ENCODE peak calls at places on chromosomes 11 and 22, in nine cellular contexts. Z is neural progenitor cell; O is colonic mucosa; P is astrocyte; B is Calu3; K is B cell; U is GM20000; I is heart left ventricle; L is CD8-positive, alpha-beta T cell. C is an unnamed sample.

GRCh38 chr11:14894657-14895598 is 2.9 kb upstream of the CYP2R1 start:
- DNase-seq in Z (no peak), O (no peak), P (no peak), B (no peak), K (no peak), U (no peak), I (peak), L (no peak), C (no peak)

GRCh38 chr11:61149624-61150615 is 11.3 kb downstream of the VPS37C start:
- DNase-seq in Z (peak), O (no peak), P (no peak), B (peak), K (no peak), U (no peak), I (no peak), L (no peak), C (no peak)

GRCh38 chr11:85316967-85317366 is 310.2 kb downstream of the DLG2 start:
- DNase-seq in Z (no peak), O (no peak), P (no peak), B (no peak), K (peak), U (peak), I (no peak), L (no peak), C (no peak)

GRCh38 chr11:118170892-118171273 is 5.6 kb downstream of the SCN2B start:
- DNase-seq in Z (no peak), O (no peak), P (no peak), B (no peak), K (no peak), U (no peak), I (no peak), L (no peak), C (peak)

GRCh38 chr22:35070451-35071093 is 4.6 kb downstream of the ISX start:
- DNase-seq in Z (no peak), O (peak), P (no peak), B (no peak), K (no peak), U (no peak), I (no peak), L (no peak), C (no peak)

GRCh38 chr11:118180300-118180703 is 3.9 kb upstream of the SCN2B start:
- DNase-seq in Z (peak), O (no peak), P (peak), B (no peak), K (no peak), U (no peak), I (peak), L (no peak), C (no peak)

GRCh38 chr11:60724420-60724819 is at the start of gene MS4A18:
- DNase-seq in Z (no peak), O (no peak), P (no peak), B (no peak), K (no peak), U (no peak), I (no peak), L (no peak), C (no peak)

GRCh38 chr11:35165416-35166368 is 26.7 kb downstream of the CD44 start:
- DNase-seq in Z (peak), O (peak), P (peak), B (peak), K (peak), U (peak), I (no peak), L (peak), C (no peak)

GRCh38 chr11:76248210-76248609 is 41.9 kb upstream of the WNT11 start:
- DNase-seq in Z (peak), O (peak), P (no peak), B (no peak), K (no peak), U (no peak), I (peak), L (no peak), C (peak)

GRCh38 chr11:10920205-10920604 is 62.4 kb upstream of the ZBED5 start:
- DNase-seq in Z (no peak), O (no peak), P (peak), B (no peak), K (no peak), U (no peak), I (no peak), L (no peak), C (no peak)

GRCh38 chr22:39634530-39635399 is 64.2 kb downstream of the CACNA1I start:
- DNase-seq in Z (no peak), O (peak), P (peak), B (peak), K (no peak), U (no peak), I (no peak), L (no peak), C (no peak)

GRCh38 chr22:25402501-25403283 is 161.8 kb upstream of the GRK3 start:
- DNase-seq in Z (no peak), O (peak), P (peak), B (no peak), K (no peak), U (no peak), I (no peak), L (no peak), C (no peak)

GRCh38 chr11:26741036-26741435 is 19.2 kb upstream of the SLC5A12 start:
- DNase-seq in Z (peak), O (no peak), P (peak), B (no peak), K (no peak), U (no peak), I (no peak), L (no peak), C (no peak)

GRCh38 chr11:76635991-76636520 is 34.5 kb downstream of the LRRC32 start:
- DNase-seq in Z (no peak), O (no peak), P (no peak), B (no peak), K (no peak), U (no peak), I (no peak), L (no peak), C (no peak)

GRCh38 chr11:43222215-43222614 is 89.6 kb upstream of the API5 start:
- DNase-seq in Z (no peak), O (no peak), P (no peak), B (no peak), K (no peak), U (no peak), I (no peak), L (no peak), C (no peak)

GRCh38 chr11:93024376-93024775 is 54.9 kb downstream of the MTNR1B start:
- DNase-seq in Z (no peak), O (no peak), P (no peak), B (no peak), K (no peak), U (no peak), I (no peak), L (no peak), C (no peak)

GRCh38 chr11:92440701-92441338 is 216.2 kb downstream of the FAT3 start:
- DNase-seq in Z (peak), O (no peak), P (no peak), B (no peak), K (no peak), U (no peak), I (no peak), L (no peak), C (no peak)

GRCh38 chr11:104541706-104542105 is 356.6 kb downstream of the CASP12 start:
- DNase-seq in Z (no peak), O (no peak), P (no peak), B (no peak), K (no peak), U (no peak), I (no peak), L (no peak), C (no peak)

GRCh38 chr11:97732011-97732632 is 1288.6 kb upstream of the CNTN5 start:
- DNase-seq in Z (no peak), O (no peak), P (no peak), B (no peak), K (no peak), U (no peak), I (no peak), L (no peak), C (no peak)

GRCh38 chr22:28207281-28208030 is 288.4 kb upstream of the PITPNB start:
- DNase-seq in Z (no peak), O (no peak), P (peak), B (no peak), K (no peak), U (no peak), I (no peak), L (no peak), C (no peak)

GRCh38 chr11:120112174-120112796 is 25.6 kb downstream of the TRIM29 start:
- DNase-seq in Z (no peak), O (no peak), P (no peak), B (no peak), K (no peak), U (no peak), I (no peak), L (no peak), C (no peak)

GRCh38 chr22:27687984-27688545 is 113.5 kb downstream of the MN1 start:
- DNase-seq in Z (no peak), O (no peak), P (no peak), B (peak), K (no peak), U (no peak), I (no peak), L (no peak), C (no peak)

GRCh38 chr22:29096736-29097669 is 24.2 kb downstream of the KREMEN1 start:
- DNase-seq in Z (peak), O (peak), P (no peak), B (no peak), K (no peak), U (no peak), I (no peak), L (no peak), C (no peak)

GRCh38 chr11:43830928-43831440 is 49.6 kb upstream of the ALKBH3 start:
- DNase-seq in Z (no peak), O (no peak), P (peak), B (peak), K (no peak), U (no peak), I (no peak), L (no peak), C (no peak)

GRCh38 chr11:46537121-46537520 is 56.7 kb downstream of the AMBRA1 start:
- DNase-seq in Z (peak), O (no peak), P (no peak), B (no peak), K (no peak), U (no peak), I (no peak), L (no peak), C (no peak)

GRCh38 chr22:48782817-48783511 is 1044.7 kb downstream of the BRD1 start:
- DNase-seq in Z (peak), O (no peak), P (no peak), B (no peak), K (no peak), U (no peak), I (no peak), L (no peak), C (no peak)

GRCh38 chr11:134560066-134560465 is 148.0 kb upstream of the B3GAT1 start:
- DNase-seq in Z (no peak), O (no peak), P (no peak), B (no peak), K (no peak), U (no peak), I (no peak), L (no peak), C (peak)

GRCh38 chr11:76626921-76627391 is 43.6 kb downstream of the LRRC32 start:
- DNase-seq in Z (no peak), O (no peak), P (peak), B (no peak), K (peak), U (peak), I (no peak), L (no peak), C (peak)

GRCh38 chr11:2685566-2686359 is 14.0 kb downstream of the KCNQ1OT1 start:
- DNase-seq in Z (no peak), O (no peak), P (no peak), B (no peak), K (no peak), U (no peak), I (no peak), L (no peak), C (peak)

GRCh38 chr11:133706925-133707794 is 138.2 kb downstream of the SPATA19 start:
- DNase-seq in Z (no peak), O (no peak), P (no peak), B (no peak), K (no peak), U (no peak), I (no peak), L (no peak), C (no peak)

GRCh38 chr22:35617137-35617755 is at the start of gene MB:
- DNase-seq in Z (no peak), O (no peak), P (no peak), B (no peak), K (no peak), U (no peak), I (peak), L (no peak), C (no peak)

GRCh38 chr11:36394056-36394455 is 98.0 kb downstream of the PRR5L start:
- DNase-seq in Z (no peak), O (no peak), P (no peak), B (no peak), K (no peak), U (no peak), I (no peak), L (no peak), C (no peak)

GRCh38 chr22:43014062-43014875 is 680 bp downstream of the PACSIN2 start:
- DNase-seq in Z (peak), O (peak), P (no peak), B (peak), K (peak), U (peak), I (peak), L (peak), C (no peak)

GRCh38 chr11:19432370-19433163 is 191.8 kb upstream of the E2F8 start:
- DNase-seq in Z (no peak), O (no peak), P (peak), B (no peak), K (peak), U (peak), I (no peak), L (no peak), C (no peak)

GRCh38 chr11:125092669-125093068 is 18.8 kb downstream of the TMEM218 start:
- DNase-seq in Z (no peak), O (no peak), P (no peak), B (no peak), K (no peak), U (no peak), I (no peak), L (no peak), C (no peak)

GRCh38 chr11:125091877-125092664 is 19.4 kb downstream of the TMEM218 start:
- DNase-seq in Z (peak), O (no peak), P (no peak), B (no peak), K (no peak), U (no peak), I (no peak), L (no peak), C (peak)

GRCh38 chr11:125091247-125091876 is 20.1 kb downstream of the TMEM218 start:
- DNase-seq in Z (peak), O (peak), P (peak), B (no peak), K (peak), U (peak), I (no peak), L (no peak), C (peak)

GRCh38 chr11:125094731-125095130 is 16.7 kb downstream of the TMEM218 start:
- DNase-seq in Z (no peak), O (no peak), P (no peak), B (no peak), K (no peak), U (no peak), I (no peak), L (no peak), C (no peak)

GRCh38 chr11:125093502-125093901 is 17.9 kb downstream of the TMEM218 start:
- DNase-seq in Z (no peak), O (no peak), P (no peak), B (no peak), K (no peak), U (no peak), I (no peak), L (no peak), C (no peak)
- TF ChIP-seq CTCF in Z (no peak), O (no peak), P (no peak), B (no peak), K (no peak), U (no peak), I (no peak), L (no peak), C (no peak)

GRCh38 chr22:44666207-44666585 is 35.8 kb upstream of the PRR5 start:
- DNase-seq in Z (no peak), O (no peak), P (no peak), B (no peak), K (no peak), U (no peak), I (no peak), L (no peak), C (no peak)

GRCh38 chr22:44667276-44667675 is 34.7 kb upstream of the PRR5 start:
- DNase-seq in Z (no peak), O (no peak), P (no peak), B (no peak), K (no peak), U (no peak), I (no peak), L (no peak), C (no peak)

GRCh38 chr22:44663256-44663999 is 38.6 kb upstream of the PRR5 start:
- DNase-seq in Z (no peak), O (no peak), P (no peak), B (no peak), K (no peak), U (no peak), I (no peak), L (no peak), C (no peak)

GRCh38 chr22:44664149-44664548 is 37.9 kb upstream of the PRR5 start:
- DNase-seq in Z (no peak), O (peak), P (peak), B (no peak), K (peak), U (peak), I (peak), L (peak), C (no peak)

GRCh38 chr22:44665115-44665514 is 36.9 kb upstream of the PRR5 start:
- DNase-seq in Z (peak), O (no peak), P (no peak), B (no peak), K (no peak), U (no peak), I (no peak), L (no peak), C (no peak)
- TF ChIP-seq CTCF in Z (no peak), O (no peak), P (no peak), B (no peak), K (no peak), U (no peak), I (no peak), L (no peak), C (no peak)

DNA sequence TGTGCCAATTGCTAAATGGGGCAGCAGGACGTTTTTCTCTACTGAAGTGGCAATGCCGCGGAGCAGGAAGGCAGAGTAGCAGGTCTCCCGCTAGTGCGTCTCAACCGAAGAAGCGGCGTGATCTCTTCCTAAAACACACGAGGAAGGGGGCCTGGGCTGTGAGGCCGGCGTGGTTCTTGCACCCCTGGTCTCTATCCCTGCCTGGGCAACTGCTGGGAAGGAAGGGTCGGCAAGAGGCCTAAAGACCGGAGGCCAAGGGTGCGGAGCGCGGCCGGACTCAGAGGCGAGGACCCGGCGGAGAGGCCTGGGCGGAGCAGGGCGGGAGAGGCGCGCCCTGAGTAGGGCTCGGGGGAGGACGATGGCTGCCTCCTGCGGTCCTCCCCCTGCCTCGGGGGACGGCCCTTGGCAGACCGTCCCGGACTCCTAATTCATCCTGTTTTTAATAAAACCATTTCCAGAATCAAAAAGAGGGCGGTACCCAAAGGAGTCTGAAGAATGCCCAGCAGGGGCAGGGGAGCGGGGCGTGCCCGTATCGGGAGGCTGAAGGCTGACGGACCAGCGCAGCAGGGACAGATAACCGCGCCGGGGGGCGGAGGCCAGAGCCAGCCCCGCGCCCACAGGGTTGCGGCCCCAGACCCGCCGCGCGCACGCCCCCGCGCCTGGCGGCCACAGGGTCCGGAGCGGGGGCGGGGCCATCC is 559 bp upstream of the APLP2 start:
- DNase-seq in Z (peak), O (no peak), P (peak), B (peak), K (no peak), U (no peak), I (peak), L (peak), C (no peak)
- TF ChIP-seq CTCF in Z (no peak), O (no peak), P (no peak), B (no peak), K (peak), U (no peak), I (no peak), L (no peak), C (peak)

GRCh38 chr11:64278576-64279190 is 5.8 kb downstream of the BAD start:
- DNase-seq in Z (no peak), O (no peak), P (no peak), B (no peak), K (no peak), U (no peak), I (no peak), L (no peak), C (peak)
- TF ChIP-seq CTCF in Z (no peak), O (no peak), P (no peak), B (no peak), K (no peak), U (no peak), I (no peak), L (no peak), C (no peak)

GRCh38 chr11:21511835-21512440 is 680.9 kb upstream of the ANO5 start:
- DNase-seq in Z (peak), O (peak), P (peak), B (peak), K (peak), U (peak), I (no peak), L (peak), C (no peak)
- TF ChIP-seq CTCF in Z (peak), O (peak), P (peak), B (peak), K (no peak), U (peak), I (peak), L (no peak), C (peak)

GRCh38 chr11:96235725-96236124 is 107.3 kb downstream of the MAML2 start:
- DNase-seq in Z (no peak), O (no peak), P (no peak), B (no peak), K (no peak), U (peak), I (no peak), L (no peak), C (no peak)
- TF ChIP-seq CTCF in Z (no peak), O (no peak), P (no peak), B (no peak), K (no peak), U (no peak), I (no peak), L (no peak), C (no peak)

GRCh38 chr11:32186118-32186517 is 95.2 kb downstream of the RCN1 start:
- DNase-seq in Z (no peak), O (no peak), P (no peak), B (no peak), K (no peak), U (no peak), I (no peak), L (no peak), C (no peak)

GRCh38 chr11:32187106-32187505 is 96.2 kb downstream of the RCN1 start:
- DNase-seq in Z (no peak), O (no peak), P (no peak), B (no peak), K (no peak), U (no peak), I (no peak), L (no peak), C (no peak)

GRCh38 chr11:32184057-32185055 is 93.5 kb downstream of the RCN1 start:
- DNase-seq in Z (no peak), O (no peak), P (no peak), B (no peak), K (no peak), U (peak), I (no peak), L (no peak), C (no peak)

GRCh38 chr11:32183512-32183911 is 92.6 kb downstream of the RCN1 start:
- DNase-seq in Z (no peak), O (no peak), P (no peak), B (no peak), K (no peak), U (no peak), I (no peak), L (no peak), C (no peak)

GRCh38 chr11:32188785-32189184 is 97.9 kb downstream of the RCN1 start:
- DNase-seq in Z (no peak), O (no peak), P (no peak), B (no peak), K (no peak), U (no peak), I (no peak), L (no peak), C (no peak)
- TF ChIP-seq CTCF in Z (no peak), O (no peak), P (no peak), B (no peak), K (no peak), U (no peak), I (no peak), L (no peak), C (peak)

C was measured in chondrocyte.